ENCODE peak calls at places on chromosome 3, in eight cellular contexts. One of them, this sample, is unnamed.

GRCh38 chr3:79361748-79362378 is 405.9 kb downstream of the ROBO1 start:
- DNase-seq in A549: no peak
- DNase-seq in HepG2: peak
- DNase-seq in HCT116: peak
- DNase-seq in K562: peak
- DNase-seq in H1: no peak
- DNase-seq in GM12878: no peak
- DNase-seq in endothelial cell of umbilical vein: peak
- DNase-seq in this sample: peak

GRCh38 chr3:130737622-130738021 is 9.0 kb downstream of the PIK3R4 start:
- DNase-seq in GM12878: no peak
- DNase-seq in A549: no peak
- DNase-seq in endothelial cell of umbilical vein: no peak
- DNase-seq in K562: no peak
- DNase-seq in HepG2: no peak
- DNase-seq in H1: no peak
- DNase-seq in HCT116: no peak
- DNase-seq in this sample: no peak

GRCh38 chr3:124620600-124621063 is 109.6 kb upstream of the UMPS start:
- DNase-seq in H1: no peak
- DNase-seq in HCT116: no peak
- DNase-seq in K562: peak
- DNase-seq in A549: peak
- DNase-seq in endothelial cell of umbilical vein: peak
- DNase-seq in GM12878: peak
- DNase-seq in HepG2: peak
- DNase-seq in this sample: peak

GRCh38 chr3:174170248-174170647 is 688.9 kb upstream of the NAALADL2 start:
- DNase-seq in GM12878: no peak
- DNase-seq in H1: no peak
- DNase-seq in HepG2: no peak
- DNase-seq in A549: no peak
- DNase-seq in endothelial cell of umbilical vein: no peak
- DNase-seq in K562: no peak
- DNase-seq in HCT116: no peak
- DNase-seq in this sample: no peak

GRCh38 chr3:45599424-45599886 is 4.9 kb downstream of the LIMD1 start:
- DNase-seq in HCT116: no peak
- DNase-seq in HepG2: no peak
- DNase-seq in endothelial cell of umbilical vein: no peak
- DNase-seq in K562: no peak
- DNase-seq in GM12878: no peak
- DNase-seq in A549: no peak
- DNase-seq in H1: no peak
- DNase-seq in this sample: no peak

GRCh38 chr3:28924744-28925360 is 356.0 kb upstream of the RBMS3 start:
- DNase-seq in endothelial cell of umbilical vein: no peak
- DNase-seq in H1: no peak
- DNase-seq in A549: no peak
- DNase-seq in K562: no peak
- DNase-seq in GM12878: no peak
- DNase-seq in HCT116: no peak
- DNase-seq in HepG2: no peak
- DNase-seq in this sample: no peak

GRCh38 chr3:186915808-186916796 is 14.2 kb upstream of the ST6GAL1 start:
- DNase-seq in GM12878: no peak
- DNase-seq in H1: no peak
- DNase-seq in endothelial cell of umbilical vein: no peak
- DNase-seq in HCT116: no peak
- DNase-seq in HepG2: no peak
- DNase-seq in K562: no peak
- DNase-seq in A549: no peak
- DNase-seq in this sample: peak

GRCh38 chr3:11807651-11808050 is 39.0 kb downstream of the TAMM41 start:
- DNase-seq in endothelial cell of umbilical vein: no peak
- DNase-seq in HCT116: no peak
- DNase-seq in H1: no peak
- DNase-seq in GM12878: no peak
- DNase-seq in K562: no peak
- DNase-seq in HepG2: no peak
- DNase-seq in A549: no peak
- DNase-seq in this sample: no peak

GRCh38 chr3:165636682-165637010 is 200.6 kb downstream of the BCHE start:
- DNase-seq in HCT116: no peak
- DNase-seq in endothelial cell of umbilical vein: no peak
- DNase-seq in A549: no peak
- DNase-seq in H1: no peak
- DNase-seq in HepG2: no peak
- DNase-seq in K562: no peak
- DNase-seq in GM12878: no peak
- DNase-seq in this sample: no peak

GRCh38 chr3:120682095-120682681 is at the start of gene HGD:
- DNase-seq in HCT116: no peak
- DNase-seq in K562: no peak
- DNase-seq in GM12878: no peak
- DNase-seq in endothelial cell of umbilical vein: no peak
- DNase-seq in H1: no peak
- DNase-seq in HepG2: peak
- DNase-seq in A549: peak
- DNase-seq in this sample: no peak

GRCh38 chr3:196641278-196642058 is 2.0 kb downstream of the NRROS start:
- DNase-seq in endothelial cell of umbilical vein: no peak
- DNase-seq in GM12878: no peak
- DNase-seq in K562: no peak
- DNase-seq in A549: no peak
- DNase-seq in HCT116: no peak
- DNase-seq in HepG2: no peak
- DNase-seq in H1: no peak
- DNase-seq in this sample: peak

GRCh38 chr3:70919091-70919490 is 606.7 kb upstream of the MDFIC2 start:
- DNase-seq in A549: no peak
- DNase-seq in HepG2: no peak
- DNase-seq in K562: no peak
- DNase-seq in endothelial cell of umbilical vein: no peak
- DNase-seq in HCT116: no peak
- DNase-seq in H1: no peak
- DNase-seq in GM12878: no peak
- DNase-seq in this sample: no peak

GRCh38 chr3:55434789-55435188 is 52.3 kb downstream of the WNT5A start:
- DNase-seq in H1: peak
- DNase-seq in HepG2: no peak
- DNase-seq in endothelial cell of umbilical vein: no peak
- DNase-seq in GM12878: no peak
- DNase-seq in A549: no peak
- DNase-seq in HCT116: no peak
- DNase-seq in K562: peak
- DNase-seq in this sample: peak

GRCh38 chr3:157436583-157437300 is at the start of gene PTX3:
- DNase-seq in GM12878: no peak
- DNase-seq in A549: no peak
- DNase-seq in HCT116: no peak
- DNase-seq in endothelial cell of umbilical vein: peak
- DNase-seq in H1: no peak
- DNase-seq in HepG2: no peak
- DNase-seq in K562: no peak
- DNase-seq in this sample: peak

GRCh38 chr3:63390831-63391230 is 112.7 kb downstream of the SYNPR start:
- DNase-seq in endothelial cell of umbilical vein: no peak
- DNase-seq in K562: no peak
- DNase-seq in GM12878: no peak
- DNase-seq in HepG2: no peak
- DNase-seq in HCT116: no peak
- DNase-seq in H1: no peak
- DNase-seq in A549: no peak
- DNase-seq in this sample: no peak

GRCh38 chr3:96813820-96814580 is 394 bp upstream of the EPHA6 start:
- DNase-seq in GM12878: no peak
- DNase-seq in H1: no peak
- DNase-seq in A549: peak
- DNase-seq in HCT116: no peak
- DNase-seq in HepG2: peak
- DNase-seq in K562: no peak
- DNase-seq in endothelial cell of umbilical vein: peak
- DNase-seq in this sample: no peak

GRCh38 chr3:197376735-197377555 is 78.5 kb upstream of the DLG1 start:
- DNase-seq in GM12878: no peak
- DNase-seq in H1: no peak
- DNase-seq in HepG2: no peak
- DNase-seq in K562: no peak
- DNase-seq in HCT116: no peak
- DNase-seq in A549: no peak
- DNase-seq in endothelial cell of umbilical vein: no peak
- DNase-seq in this sample: no peak

GRCh38 chr3:77524467-77524866 is 484.6 kb downstream of the ROBO2 start:
- DNase-seq in endothelial cell of umbilical vein: no peak
- DNase-seq in HepG2: no peak
- DNase-seq in GM12878: no peak
- DNase-seq in H1: no peak
- DNase-seq in A549: no peak
- DNase-seq in K562: no peak
- DNase-seq in HCT116: no peak
- DNase-seq in this sample: no peak

GRCh38 chr3:110881069-110881468 is 190.5 kb upstream of the NECTIN3 start:
- DNase-seq in HepG2: peak
- DNase-seq in K562: no peak
- DNase-seq in GM12878: no peak
- DNase-seq in H1: no peak
- DNase-seq in HCT116: peak
- DNase-seq in A549: no peak
- DNase-seq in endothelial cell of umbilical vein: peak
- DNase-seq in this sample: peak

GRCh38 chr3:79339846-79340245 is 428.0 kb downstream of the ROBO1 start:
- DNase-seq in GM12878: no peak
- DNase-seq in K562: no peak
- DNase-seq in endothelial cell of umbilical vein: no peak
- DNase-seq in HepG2: no peak
- DNase-seq in A549: no peak
- DNase-seq in HCT116: no peak
- DNase-seq in H1: no peak
- DNase-seq in this sample: no peak

GRCh38 chr3:178508443-178508825 is 27.8 kb upstream of the KCNMB2 start:
- DNase-seq in HepG2: no peak
- DNase-seq in HCT116: no peak
- DNase-seq in GM12878: no peak
- DNase-seq in K562: no peak
- DNase-seq in endothelial cell of umbilical vein: no peak
- DNase-seq in A549: no peak
- DNase-seq in H1: no peak
- DNase-seq in this sample: no peak

GRCh38 chr3:24622138-24622537 is 127.5 kb upstream of the THRB start:
- DNase-seq in endothelial cell of umbilical vein: no peak
- DNase-seq in H1: no peak
- DNase-seq in A549: no peak
- DNase-seq in GM12878: no peak
- DNase-seq in HCT116: no peak
- DNase-seq in HepG2: no peak
- DNase-seq in K562: no peak
- DNase-seq in this sample: no peak

GRCh38 chr3:96863129-96863740 is 48.8 kb downstream of the EPHA6 start:
- DNase-seq in HepG2: peak
- DNase-seq in H1: peak
- DNase-seq in GM12878: no peak
- DNase-seq in A549: no peak
- DNase-seq in endothelial cell of umbilical vein: peak
- DNase-seq in K562: no peak
- DNase-seq in HCT116: no peak
- DNase-seq in this sample: peak

GRCh38 chr3:127822836-127823589 is 698 bp upstream of the MGLL start:
- DNase-seq in A549: no peak
- DNase-seq in endothelial cell of umbilical vein: no peak
- DNase-seq in GM12878: no peak
- DNase-seq in HepG2: no peak
- DNase-seq in HCT116: no peak
- DNase-seq in H1: no peak
- DNase-seq in K562: peak
- DNase-seq in this sample: no peak

GRCh38 chr3:131762981-131763380 is 260.2 kb upstream of the MRPL3 start:
- DNase-seq in GM12878: no peak
- DNase-seq in endothelial cell of umbilical vein: no peak
- DNase-seq in H1: no peak
- DNase-seq in K562: no peak
- DNase-seq in HepG2: no peak
- DNase-seq in A549: no peak
- DNase-seq in HCT116: no peak
- DNase-seq in this sample: no peak
- TF ChIP-seq MAX in GM12878: no peak
- TF ChIP-seq MAX in endothelial cell of umbilical vein: no peak
- TF ChIP-seq MAX in H1: no peak
- TF ChIP-seq MAX in K562: no peak
- TF ChIP-seq MAX in HepG2: no peak
- TF ChIP-seq MAX in A549: no peak
- TF ChIP-seq MAX in HCT116: no peak
- TF ChIP-seq MAX in this sample: no peak

GRCh38 chr3:126180477-126181397 is at the start of gene ALDH1L1:
- DNase-seq in GM12878: no peak
- DNase-seq in H1: peak
- DNase-seq in A549: no peak
- DNase-seq in K562: no peak
- DNase-seq in endothelial cell of umbilical vein: no peak
- DNase-seq in HCT116: no peak
- DNase-seq in HepG2: peak
- DNase-seq in this sample: peak
- TF ChIP-seq POLR2A in GM12878: no peak
- TF ChIP-seq POLR2A in H1: peak
- TF ChIP-seq POLR2A in A549: no peak
- TF ChIP-seq POLR2A in K562: no peak
- TF ChIP-seq POLR2A in endothelial cell of umbilical vein: no peak
- TF ChIP-seq POLR2A in HCT116: no peak
- TF ChIP-seq POLR2A in HepG2: peak
- TF ChIP-seq POLR2A in this sample: no peak

GRCh38 chr3:43748179-43748578 is 57.4 kb downstream of the ABHD5 start:
- DNase-seq in K562: no peak
- DNase-seq in endothelial cell of umbilical vein: peak
- DNase-seq in A549: no peak
- DNase-seq in HCT116: no peak
- DNase-seq in H1: no peak
- DNase-seq in HepG2: no peak
- DNase-seq in GM12878: no peak
- DNase-seq in this sample: no peak

GRCh38 chr3:43752908-43753307 is 62.2 kb downstream of the ABHD5 start:
- DNase-seq in HepG2: no peak
- DNase-seq in GM12878: no peak
- DNase-seq in K562: no peak
- DNase-seq in A549: no peak
- DNase-seq in HCT116: no peak
- DNase-seq in H1: no peak
- DNase-seq in endothelial cell of umbilical vein: no peak
- DNase-seq in this sample: no peak

GRCh38 chr3:43742935-43743334 is 52.2 kb downstream of the ABHD5 start:
- DNase-seq in GM12878: no peak
- DNase-seq in HepG2: no peak
- DNase-seq in endothelial cell of umbilical vein: peak
- DNase-seq in A549: no peak
- DNase-seq in K562: no peak
- DNase-seq in HCT116: no peak
- DNase-seq in H1: no peak
- DNase-seq in this sample: no peak

GRCh38 chr3:43747641-43748040 is 56.9 kb downstream of the ABHD5 start:
- DNase-seq in K562: no peak
- DNase-seq in endothelial cell of umbilical vein: peak
- DNase-seq in H1: no peak
- DNase-seq in HCT116: no peak
- DNase-seq in GM12878: no peak
- DNase-seq in A549: no peak
- DNase-seq in HepG2: no peak
- DNase-seq in this sample: no peak
- TF ChIP-seq MAX in K562: no peak
- TF ChIP-seq MAX in endothelial cell of umbilical vein: no peak
- TF ChIP-seq MAX in H1: no peak
- TF ChIP-seq MAX in HCT116: no peak
- TF ChIP-seq MAX in GM12878: no peak
- TF ChIP-seq MAX in A549: no peak
- TF ChIP-seq MAX in HepG2: no peak
- TF ChIP-seq MAX in this sample: no peak

GRCh38 chr3:158644345-158644908 is at the start of gene GFM1:
- DNase-seq in GM12878: peak
- DNase-seq in K562: peak
- DNase-seq in HepG2: peak
- DNase-seq in HCT116: peak
- DNase-seq in endothelial cell of umbilical vein: peak
- DNase-seq in H1: peak
- DNase-seq in A549: peak
- DNase-seq in this sample: peak
- TF ChIP-seq POLR2A in GM12878: peak
- TF ChIP-seq POLR2A in K562: peak
- TF ChIP-seq POLR2A in HepG2: peak
- TF ChIP-seq POLR2A in HCT116: no peak
- TF ChIP-seq POLR2A in endothelial cell of umbilical vein: peak
- TF ChIP-seq POLR2A in H1: peak
- TF ChIP-seq POLR2A in A549: peak
- TF ChIP-seq POLR2A in this sample: peak

This sample was measured in NB4.